ENCODE peak calls at places on chromosome 20, in eight cellular contexts. N, P, F, G, Q, K, H and U are unnamed samples.
A peak's percentile ranks its signal among the peaks of the same experiment; 100 is the strongest.

GRCh38 chr20:19828233-19828632 is 70.2 kb downstream of the RIN2 start:
- DNase-seq in N (no peak), G (no peak), K (no peak), Q (peak; percentile 87), F (no peak), P (no peak), H (no peak), U (peak; percentile 51)

GRCh38 chr20:24747015-24747712 is 201.9 kb upstream of the CST7 start:
- DNase-seq in N (peak; percentile 7), H (no peak), P (no peak), F (no peak), G (no peak), Q (no peak), K (no peak), U (no peak)

GRCh38 chr20:44850883-44851282 is 34.6 kb upstream of the YWHAB start:
- DNase-seq in P (no peak), N (no peak), H (no peak), K (no peak), G (no peak), Q (no peak), F (no peak), U (no peak)

GRCh38 chr20:58328836-58329235 is 19.3 kb downstream of the RAB22A start:
- DNase-seq in H (no peak), K (no peak), F (no peak), P (no peak), N (no peak), G (no peak), Q (no peak), U (peak; percentile 35)

GRCh38 chr20:2285618-2286017 is 10.2 kb upstream of the TGM3 start:
- DNase-seq in F (no peak), K (no peak), H (no peak), G (no peak), Q (peak; percentile 26), P (no peak), N (no peak), U (no peak)

GRCh38 chr20:48401359-48401758 is 426.4 kb downstream of the PREX1 start:
- DNase-seq in Q (no peak), N (no peak), H (no peak), P (peak; percentile 53), G (no peak), F (no peak), K (no peak), U (no peak)

GRCh38 chr20:35146299-35146921 is 726 bp downstream of the EDEM2 start:
- DNase-seq in F (no peak), G (peak; percentile 54), N (no peak), P (peak; percentile 29), Q (peak; percentile 78), K (peak; percentile 9), H (no peak), U (peak; percentile 35)

GRCh38 chr20:52833901-52834300 is 138.3 kb upstream of the TSHZ2 start:
- DNase-seq in N (no peak), Q (no peak), G (no peak), F (no peak), K (no peak), P (no peak), H (no peak), U (no peak)

GRCh38 chr20:18628330-18628941 is 40.6 kb downstream of the DTD1 start:
- DNase-seq in N (peak; percentile 44), H (no peak), K (no peak), F (no peak), P (no peak), G (peak; percentile 27), Q (peak; percentile 17), U (no peak)

GRCh38 chr20:52974155-52974554 is 2.0 kb downstream of the TSHZ2 start:
- DNase-seq in N (no peak), K (no peak), G (no peak), Q (no peak), P (no peak), H (no peak), F (no peak), U (no peak)

GRCh38 chr20:38308047-38308438 is 4.1 kb downstream of the BPI start:
- DNase-seq in H (no peak), K (no peak), G (no peak), N (no peak), F (no peak), P (no peak), Q (peak; percentile 70), U (no peak)

GRCh38 chr20:45958593-45958992 is 13.4 kb downstream of the ZNF335 start:
- DNase-seq in F (no peak), P (no peak), N (no peak), K (no peak), H (no peak), Q (no peak), G (no peak), U (no peak)

GRCh38 chr20:50379049-50379990 is 130.9 kb upstream of the PTPN1 start:
- DNase-seq in P (peak; percentile 89), Q (peak; percentile 71), G (peak; percentile 89), H (peak; percentile 96), F (peak; percentile 94), K (no peak), N (peak; percentile 95), U (peak; percentile 97)

GRCh38 chr20:13101701-13102100 is 92.9 kb downstream of the SPTLC3 start:
- DNase-seq in G (no peak), F (no peak), P (no peak), K (no peak), N (no peak), H (no peak), Q (peak; percentile 63), U (no peak)

GRCh38 chr20:35942243-35942642 is 12.1 kb downstream of the SCAND1 start:
- DNase-seq in P (no peak), N (no peak), F (no peak), Q (no peak), K (no peak), G (no peak), H (no peak), U (no peak)

GRCh38 chr20:50844430-50845100 is 49.7 kb downstream of the BCAS4 start:
- DNase-seq in G (no peak), F (peak; percentile 82), P (no peak), K (no peak), H (peak; percentile 43), Q (peak; percentile 87), N (peak; percentile 36), U (peak; percentile 79)

GRCh38 chr20:56788671-56789610 is 159.8 kb downstream of the TFAP2C start:
- DNase-seq in F (no peak), G (no peak), Q (peak; percentile 86), H (peak; percentile 16), N (no peak), K (no peak), P (no peak), U (peak; percentile 60)

GRCh38 chr20:62607366-62608217 is 34.7 kb upstream of the SLCO4A1 start:
- DNase-seq in H (no peak), G (no peak), P (no peak), K (no peak), Q (no peak), F (no peak), N (no peak), U (no peak)

GRCh38 chr20:48012401-48012974 is 227.2 kb upstream of the SULF2 start:
- DNase-seq in N (no peak), G (no peak), K (no peak), P (no peak), F (no peak), Q (peak; percentile 2), H (peak; percentile 87), U (peak; percentile 98)

GRCh38 chr20:25985597-25985996 is 288.9 kb upstream of the ZNF337 start:
- DNase-seq in G (no peak), F (no peak), Q (no peak), K (no peak), N (no peak), H (no peak), P (no peak), U (no peak)

GRCh38 chr20:39660251-39660650 is 698.1 kb downstream of the DHX35 start:
- DNase-seq in Q (peak; percentile 9), K (no peak), P (no peak), F (no peak), H (no peak), N (no peak), G (no peak), U (peak; percentile 62)

GRCh38 chr20:14817121-14817520 is 479.7 kb upstream of the FLRT3 start:
- DNase-seq in K (no peak), F (no peak), N (no peak), Q (no peak), G (no peak), P (no peak), H (no peak), U (no peak)

GRCh38 chr20:59466107-59466815 is 138.1 kb upstream of the PHACTR3 start:
- DNase-seq in H (no peak), F (no peak), N (no peak), K (no peak), Q (no peak), P (no peak), G (no peak), U (no peak)

GRCh38 chr20:59813126-59813947 is 120.1 kb downstream of the SYCP2 start:
- DNase-seq in P (no peak), K (no peak), N (peak; percentile 7), F (no peak), Q (no peak), H (no peak), G (no peak), U (no peak)

GRCh38 chr20:25196701-25197120 is 1.2 kb downstream of the ENTPD6 start:
- DNase-seq in F (no peak), H (no peak), Q (no peak), P (no peak), G (peak; percentile 45), K (no peak), N (no peak), U (no peak)

GRCh38 chr20:60986757-60987156 is 265.3 kb upstream of the CDH4 start:
- DNase-seq in Q (no peak), G (no peak), H (no peak), F (no peak), P (no peak), N (no peak), K (no peak), U (no peak)

GRCh38 chr20:8434326-8434876 is 302.3 kb downstream of the PLCB1 start:
- DNase-seq in F (no peak), G (no peak), K (no peak), P (no peak), N (no peak), H (no peak), Q (no peak), U (no peak)

GRCh38 chr20:54535045-54535444 is 59.7 kb downstream of the DOK5 start:
- DNase-seq in G (no peak), H (no peak), Q (no peak), P (no peak), F (peak; percentile 49), N (no peak), K (no peak), U (no peak)

GRCh38 chr20:24100370-24101011 is 111.9 kb upstream of the GGTLC1 start:
- DNase-seq in H (no peak), F (no peak), P (no peak), N (peak; percentile 32), Q (peak; percentile 60), G (peak; percentile 37), K (peak; percentile 7), U (peak; percentile 45)

GRCh38 chr20:64168381-64169088 is 4.3 kb downstream of the MYT1 start:
- DNase-seq in P (no peak), N (no peak), F (no peak), G (no peak), K (no peak), Q (no peak), H (no peak), U (peak; percentile 73)

GRCh38 chr20:62358171-62358719 is 8.9 kb downstream of the LAMA5 start:
- DNase-seq in G (no peak), H (no peak), Q (no peak), K (no peak), N (peak; percentile 77), P (peak; percentile 52), F (no peak), U (no peak)